ENCODE peak calls at places on chromosomes 3 and 15, in nine cellular contexts. Y, X, T, U, V, J, O, F and P are unnamed samples.

GRCh38 chr15:73010154-73011152 is 41.8 kb upstream of the NEO1 start:
- DNase-seq in Y (no peak), X (no peak), T (no peak), U (no peak), V (no peak), J (peak; percentile 22), O (no peak), F (no peak), P (no peak)

GRCh38 chr15:95086543-95087252 is 855.3 kb downstream of the MCTP2 start:
- DNase-seq in Y (no peak), X (no peak), T (no peak), U (no peak), V (peak; percentile 27), J (peak; percentile 76), O (no peak), F (no peak), P (no peak)

GRCh38 chr3:69082805-69083204 is 1.9 kb upstream of the ARL6IP5 start:
- DNase-seq in Y (no peak), X (no peak), T (no peak), U (peak; percentile 94), V (peak; percentile 56), J (peak; percentile 83), O (peak; percentile 64), F (no peak), P (no peak)

GRCh38 chr15:58521293-58521991 is 89.7 kb downstream of the LIPC start:
- DNase-seq in Y (no peak), X (no peak), T (peak; percentile 70), U (peak; percentile 40), V (no peak), J (peak; percentile 84), O (no peak), F (no peak), P (no peak)

GRCh38 chr15:90074023-90074422 is 28.2 kb downstream of the IDH2 start:
- DNase-seq in Y (no peak), X (no peak), T (no peak), U (no peak), V (no peak), J (no peak), O (no peak), F (no peak), P (no peak)

GRCh38 chr3:142931222-142931621 is 32.3 kb downstream of the PAQR9 start:
- DNase-seq in Y (no peak), X (no peak), T (no peak), U (peak; percentile 59), V (no peak), J (no peak), O (no peak), F (no peak), P (no peak)

GRCh38 chr3:73137736-73138403 is 76.4 kb downstream of the EBLN2 start:
- DNase-seq in Y (no peak), X (no peak), T (peak; percentile 32), U (no peak), V (no peak), J (no peak), O (no peak), F (no peak), P (no peak)

GRCh38 chr3:27859821-27860220 is 137.7 kb upstream of the EOMES start:
- DNase-seq in Y (no peak), X (no peak), T (no peak), U (no peak), V (no peak), J (no peak), O (no peak), F (no peak), P (no peak)

GRCh38 chr3:171646357-171647133 is 163.7 kb downstream of the PLD1 start:
- DNase-seq in Y (no peak), X (no peak), T (no peak), U (peak; percentile 65), V (peak; percentile 22), J (peak; percentile 80), O (no peak), F (peak; percentile 5), P (no peak)

GRCh38 chr3:54374214-54374855 is 252.0 kb downstream of the CACNA2D3 start:
- DNase-seq in Y (no peak), X (no peak), T (no peak), U (peak; percentile 24), V (no peak), J (no peak), O (no peak), F (peak; percentile 2), P (no peak)

GRCh38 chr3:114454592-114455251 is 160.9 kb downstream of the TIGIT start:
- DNase-seq in Y (no peak), X (no peak), T (no peak), U (peak; percentile 65), V (no peak), J (no peak), O (peak; percentile 18), F (peak; percentile 37), P (no peak)

GRCh38 chr15:52251144-52251860 is 44.3 kb downstream of the MYO5C start:
- DNase-seq in Y (no peak), X (no peak), T (no peak), U (no peak), V (no peak), J (peak; percentile 23), O (no peak), F (no peak), P (no peak)

GRCh38 chr15:55742927-55743614 is at the start of gene PRTG:
- DNase-seq in Y (peak; percentile 30), X (peak; percentile 91), T (peak; percentile 66), U (peak; percentile 20), V (peak; percentile 17), J (peak; percentile 69), O (no peak), F (no peak), P (no peak)

GRCh38 chr15:89999676-90000174 is 1.4 kb upstream of the ZNF710 start:
- DNase-seq in Y (no peak), X (no peak), T (no peak), U (no peak), V (no peak), J (peak; percentile 9), O (no peak), F (no peak), P (no peak)

GRCh38 chr3:162112719-162113118 is 616.1 kb downstream of the OTOL1 start:
- DNase-seq in Y (no peak), X (no peak), T (no peak), U (no peak), V (no peak), J (no peak), O (no peak), F (no peak), P (no peak)